ENCODE peak calls at places on chromosomes 11 and 22, in nine cellular contexts. One of them, this sample, is unnamed.
A peak's percentile ranks its signal among the peaks of the same experiment; 100 is the strongest.

GRCh38 chr11:77819921-77820564 is 479 bp downstream of the RSF1 start:
- DNase-seq in WERI-Rb-1: peak; percentile 64
- DNase-seq in kidney epithelial cell: no peak
- DNase-seq in osteoblast: peak; percentile 48
- DNase-seq in HFF-Myc: no peak
- DNase-seq in HCT116: no peak
- DNase-seq in AG09309: no peak
- DNase-seq in body of pancreas: peak; percentile 29
- DNase-seq in HFFc6: no peak
- DNase-seq in this sample: peak; percentile 60

GRCh38 chr11:13054278-13054677 is 45.2 kb downstream of the RASSF10 start:
- DNase-seq in osteoblast: peak; percentile 37
- DNase-seq in WERI-Rb-1: no peak
- DNase-seq in body of pancreas: no peak
- DNase-seq in AG09309: no peak
- DNase-seq in HCT116: no peak
- DNase-seq in HFFc6: no peak
- DNase-seq in HFF-Myc: no peak
- DNase-seq in kidney epithelial cell: no peak
- DNase-seq in this sample: no peak

GRCh38 chr11:112880454-112880853 is 80.8 kb upstream of the NCAM1 start:
- DNase-seq in HFF-Myc: no peak
- DNase-seq in body of pancreas: no peak
- DNase-seq in WERI-Rb-1: no peak
- DNase-seq in AG09309: no peak
- DNase-seq in kidney epithelial cell: no peak
- DNase-seq in HCT116: no peak
- DNase-seq in HFFc6: no peak
- DNase-seq in osteoblast: peak; percentile 56
- DNase-seq in this sample: no peak

GRCh38 chr11:69841859-69842698 is 22.9 kb upstream of the FGF3 start:
- DNase-seq in AG09309: no peak
- DNase-seq in WERI-Rb-1: no peak
- DNase-seq in HCT116: peak; percentile 49
- DNase-seq in HFF-Myc: no peak
- DNase-seq in HFFc6: no peak
- DNase-seq in osteoblast: peak; percentile 10
- DNase-seq in kidney epithelial cell: no peak
- DNase-seq in body of pancreas: no peak
- DNase-seq in this sample: peak; percentile 57

GRCh38 chr11:35390737-35391682 is 28.3 kb downstream of the SLC1A2 start:
- DNase-seq in WERI-Rb-1: no peak
- DNase-seq in AG09309: no peak
- DNase-seq in body of pancreas: peak; percentile 72
- DNase-seq in HFF-Myc: no peak
- DNase-seq in kidney epithelial cell: no peak
- DNase-seq in HFFc6: peak; percentile 80
- DNase-seq in osteoblast: no peak
- DNase-seq in HCT116: no peak
- DNase-seq in this sample: peak; percentile 44

GRCh38 chr11:11149671-11150459 is 203.2 kb downstream of the CSNK2A3 start:
- DNase-seq in HCT116: no peak
- DNase-seq in body of pancreas: no peak
- DNase-seq in HFF-Myc: no peak
- DNase-seq in WERI-Rb-1: no peak
- DNase-seq in osteoblast: peak; percentile 49
- DNase-seq in AG09309: no peak
- DNase-seq in kidney epithelial cell: no peak
- DNase-seq in HFFc6: no peak
- DNase-seq in this sample: no peak

GRCh38 chr22:19822301-19823117 is 32.2 kb downstream of the GNB1L start:
- DNase-seq in HFF-Myc: no peak
- DNase-seq in HCT116: no peak
- DNase-seq in kidney epithelial cell: no peak
- DNase-seq in WERI-Rb-1: no peak
- DNase-seq in HFFc6: no peak
- DNase-seq in AG09309: no peak
- DNase-seq in osteoblast: no peak
- DNase-seq in body of pancreas: peak; percentile 7
- DNase-seq in this sample: no peak

GRCh38 chr11:82988936-82989627 is 82.6 kb downstream of the RAB30 start:
- DNase-seq in HFFc6: no peak
- DNase-seq in kidney epithelial cell: no peak
- DNase-seq in HFF-Myc: no peak
- DNase-seq in AG09309: no peak
- DNase-seq in HCT116: no peak
- DNase-seq in body of pancreas: no peak
- DNase-seq in WERI-Rb-1: no peak
- DNase-seq in osteoblast: no peak
- DNase-seq in this sample: no peak

GRCh38 chr11:65096926-65097325 is 912 bp downstream of the VPS51 start:
- DNase-seq in body of pancreas: no peak
- DNase-seq in HCT116: no peak
- DNase-seq in HFF-Myc: no peak
- DNase-seq in HFFc6: no peak
- DNase-seq in kidney epithelial cell: no peak
- DNase-seq in WERI-Rb-1: no peak
- DNase-seq in osteoblast: peak; percentile 58
- DNase-seq in AG09309: no peak
- DNase-seq in this sample: no peak

GRCh38 chr11:65100674-65101350 is 4.8 kb downstream of the VPS51 start:
- DNase-seq in HCT116: no peak
- DNase-seq in osteoblast: no peak
- DNase-seq in HFF-Myc: no peak
- DNase-seq in kidney epithelial cell: no peak
- DNase-seq in body of pancreas: no peak
- DNase-seq in AG09309: no peak
- DNase-seq in HFFc6: no peak
- DNase-seq in WERI-Rb-1: no peak
- DNase-seq in this sample: no peak

GRCh38 chr11:65090628-65091027 is 5.4 kb upstream of the VPS51 start:
- DNase-seq in body of pancreas: no peak
- DNase-seq in kidney epithelial cell: no peak
- DNase-seq in HCT116: no peak
- DNase-seq in AG09309: no peak
- DNase-seq in HFFc6: no peak
- DNase-seq in WERI-Rb-1: no peak
- DNase-seq in osteoblast: peak; percentile 30
- DNase-seq in HFF-Myc: no peak
- DNase-seq in this sample: no peak

GRCh38 chr11:65095427-65095826 is 587 bp upstream of the VPS51 start:
- DNase-seq in osteoblast: no peak
- DNase-seq in HCT116: no peak
- DNase-seq in HFF-Myc: no peak
- DNase-seq in kidney epithelial cell: no peak
- DNase-seq in body of pancreas: no peak
- DNase-seq in AG09309: no peak
- DNase-seq in HFFc6: no peak
- DNase-seq in WERI-Rb-1: no peak
- DNase-seq in this sample: no peak

DNA sequence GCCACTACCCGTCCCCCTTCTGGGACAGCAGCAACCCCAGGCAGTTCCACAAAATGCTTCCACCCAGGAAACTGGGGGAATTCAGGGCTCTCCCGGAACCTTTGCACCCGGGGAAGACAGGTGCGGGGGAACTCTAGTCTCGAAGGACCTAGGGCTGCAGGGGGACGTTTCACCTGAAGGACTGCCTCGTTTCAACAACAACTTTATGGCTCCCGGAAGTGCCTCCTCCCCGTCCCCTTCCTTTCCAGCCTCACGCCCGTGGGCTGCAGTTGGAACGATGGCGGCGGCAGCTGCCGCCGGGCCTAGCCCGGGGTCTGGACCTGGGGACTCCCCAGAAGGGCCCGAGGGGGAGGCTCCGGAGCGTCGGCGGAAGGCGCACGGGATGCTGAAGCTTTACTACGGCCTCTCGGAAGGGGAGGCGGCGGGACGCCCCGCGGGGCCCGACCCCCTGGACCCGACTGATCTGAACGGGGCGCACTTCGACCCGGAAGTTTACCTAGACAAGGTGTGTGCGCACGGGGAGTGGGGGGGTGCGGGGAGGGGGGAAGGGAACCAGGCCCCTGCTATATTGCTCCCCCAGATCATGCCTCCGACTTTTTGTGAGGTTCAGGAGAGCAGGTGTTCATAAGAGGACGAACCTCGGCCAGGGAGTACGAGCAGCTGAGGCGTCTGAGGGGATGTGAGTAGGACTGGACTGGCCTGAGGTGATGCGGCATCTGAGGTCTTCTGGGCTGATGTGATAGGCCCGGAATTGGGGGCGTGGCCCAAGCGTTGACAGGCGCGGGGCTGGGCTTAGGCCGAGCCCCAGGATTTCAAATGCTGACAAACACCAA is at the start of gene VPS51:
- DNase-seq in HCT116: peak; percentile 88
- DNase-seq in kidney epithelial cell: no peak
- DNase-seq in osteoblast: peak; percentile 97
- DNase-seq in body of pancreas: peak; percentile 94
- DNase-seq in HFF-Myc: peak; percentile 71
- DNase-seq in WERI-Rb-1: peak; percentile 90
- DNase-seq in AG09309: peak; percentile 73
- DNase-seq in HFFc6: peak; percentile 82
- DNase-seq in this sample: peak; percentile 94
- TF ChIP-seq CTCF in HCT116: no peak
- TF ChIP-seq CTCF in kidney epithelial cell: no peak
- TF ChIP-seq CTCF in osteoblast: no peak
- TF ChIP-seq CTCF in body of pancreas: peak; percentile 17
- TF ChIP-seq CTCF in HFF-Myc: no peak
- TF ChIP-seq CTCF in WERI-Rb-1: no peak
- TF ChIP-seq CTCF in AG09309: no peak
- TF ChIP-seq CTCF in HFFc6: no peak
- TF ChIP-seq CTCF in this sample: no peak

DNA sequence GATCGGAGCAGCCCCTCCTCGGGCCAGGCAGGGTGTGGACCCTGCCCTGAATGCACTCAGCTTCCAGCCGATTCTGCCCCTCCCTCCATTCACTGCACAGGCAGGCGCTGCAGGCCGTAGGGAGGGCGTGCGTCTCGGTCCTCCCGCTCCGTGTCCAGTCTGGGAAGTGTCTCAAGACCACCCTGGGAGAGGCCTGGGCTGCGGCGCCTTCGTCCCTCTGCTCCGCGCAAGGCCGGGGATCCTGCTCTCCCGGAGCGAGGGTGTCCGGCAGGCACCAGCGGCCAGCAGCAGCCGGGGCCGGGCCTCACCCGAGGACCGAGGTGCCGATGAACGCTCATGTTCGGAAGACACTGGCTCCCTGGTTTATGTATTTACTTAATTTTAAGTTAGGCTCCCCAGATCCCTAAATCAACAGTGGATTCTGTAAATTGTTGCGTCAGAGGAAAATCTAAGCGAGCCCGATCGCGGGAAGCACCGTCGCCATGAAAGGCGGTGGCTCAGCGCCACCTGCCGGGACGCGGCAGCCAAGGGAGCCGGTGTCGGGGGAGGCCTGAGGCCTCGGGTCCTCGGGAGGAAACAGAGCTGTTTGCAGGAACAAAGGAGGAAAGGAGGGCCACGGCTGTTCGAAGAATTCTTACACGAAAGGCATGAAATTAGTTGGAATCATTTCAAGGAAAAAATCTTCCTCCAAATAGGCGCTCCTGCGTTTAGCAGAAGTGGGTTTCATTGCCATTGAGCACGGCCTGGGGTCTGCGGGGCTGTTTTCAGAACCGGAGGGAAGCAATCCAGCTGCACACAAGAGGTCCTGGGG is 195.3 kb downstream of the BRD1 start:
- DNase-seq in AG09309: no peak
- DNase-seq in WERI-Rb-1: peak; percentile 80
- DNase-seq in body of pancreas: peak; percentile 60
- DNase-seq in HFFc6: no peak
- DNase-seq in HFF-Myc: no peak
- DNase-seq in osteoblast: peak; percentile 98
- DNase-seq in kidney epithelial cell: no peak
- DNase-seq in HCT116: peak; percentile 7
- DNase-seq in this sample: peak; percentile 64
- TF ChIP-seq CTCF in AG09309: peak; percentile 80
- TF ChIP-seq CTCF in WERI-Rb-1: peak; percentile 87
- TF ChIP-seq CTCF in body of pancreas: peak; percentile 72
- TF ChIP-seq CTCF in HFFc6: peak; percentile 62
- TF ChIP-seq CTCF in HFF-Myc: peak; percentile 66
- TF ChIP-seq CTCF in osteoblast: peak; percentile 61
- TF ChIP-seq CTCF in kidney epithelial cell: peak; percentile 94
- TF ChIP-seq CTCF in HCT116: peak; percentile 71
- TF ChIP-seq CTCF in this sample: peak; percentile 29

GRCh38 chr22:31106001-31106571 is 1.3 kb downstream of the SELENOM start:
- DNase-seq in osteoblast: peak; percentile 86
- DNase-seq in body of pancreas: no peak
- DNase-seq in AG09309: no peak
- DNase-seq in HFFc6: peak; percentile 40
- DNase-seq in kidney epithelial cell: no peak
- DNase-seq in WERI-Rb-1: no peak
- DNase-seq in HFF-Myc: no peak
- DNase-seq in HCT116: no peak
- DNase-seq in this sample: no peak
- TF ChIP-seq CTCF in osteoblast: peak; percentile 30
- TF ChIP-seq CTCF in body of pancreas: no peak
- TF ChIP-seq CTCF in AG09309: peak; percentile 41
- TF ChIP-seq CTCF in HFFc6: peak; percentile 57
- TF ChIP-seq CTCF in kidney epithelial cell: no peak
- TF ChIP-seq CTCF in WERI-Rb-1: no peak
- TF ChIP-seq CTCF in HFF-Myc: no peak
- TF ChIP-seq CTCF in HCT116: no peak
- TF ChIP-seq CTCF in this sample: no peak

GRCh38 chr11:116172156-116172555 is 600.6 kb downstream of the BUD13 start:
- DNase-seq in HCT116: no peak
- DNase-seq in WERI-Rb-1: no peak
- DNase-seq in AG09309: no peak
- DNase-seq in kidney epithelial cell: no peak
- DNase-seq in HFF-Myc: no peak
- DNase-seq in HFFc6: no peak
- DNase-seq in osteoblast: no peak
- DNase-seq in body of pancreas: no peak
- DNase-seq in this sample: no peak

GRCh38 chr11:116171271-116172140 is 601.3 kb downstream of the BUD13 start:
- DNase-seq in AG09309: no peak
- DNase-seq in osteoblast: no peak
- DNase-seq in kidney epithelial cell: no peak
- DNase-seq in WERI-Rb-1: no peak
- DNase-seq in body of pancreas: no peak
- DNase-seq in HFFc6: no peak
- DNase-seq in HFF-Myc: no peak
- DNase-seq in HCT116: no peak
- DNase-seq in this sample: no peak

GRCh38 chr11:116168459-116168787 is 604.4 kb downstream of the BUD13 start:
- DNase-seq in AG09309: no peak
- DNase-seq in WERI-Rb-1: no peak
- DNase-seq in HFFc6: no peak
- DNase-seq in osteoblast: no peak
- DNase-seq in body of pancreas: no peak
- DNase-seq in HCT116: no peak
- DNase-seq in kidney epithelial cell: no peak
- DNase-seq in HFF-Myc: no peak
- DNase-seq in this sample: no peak

GRCh38 chr11:116169776-116170175 is 603.0 kb downstream of the BUD13 start:
- DNase-seq in osteoblast: no peak
- DNase-seq in HCT116: no peak
- DNase-seq in AG09309: no peak
- DNase-seq in WERI-Rb-1: no peak
- DNase-seq in HFFc6: no peak
- DNase-seq in body of pancreas: no peak
- DNase-seq in kidney epithelial cell: no peak
- DNase-seq in HFF-Myc: no peak
- DNase-seq in this sample: no peak

DNA sequence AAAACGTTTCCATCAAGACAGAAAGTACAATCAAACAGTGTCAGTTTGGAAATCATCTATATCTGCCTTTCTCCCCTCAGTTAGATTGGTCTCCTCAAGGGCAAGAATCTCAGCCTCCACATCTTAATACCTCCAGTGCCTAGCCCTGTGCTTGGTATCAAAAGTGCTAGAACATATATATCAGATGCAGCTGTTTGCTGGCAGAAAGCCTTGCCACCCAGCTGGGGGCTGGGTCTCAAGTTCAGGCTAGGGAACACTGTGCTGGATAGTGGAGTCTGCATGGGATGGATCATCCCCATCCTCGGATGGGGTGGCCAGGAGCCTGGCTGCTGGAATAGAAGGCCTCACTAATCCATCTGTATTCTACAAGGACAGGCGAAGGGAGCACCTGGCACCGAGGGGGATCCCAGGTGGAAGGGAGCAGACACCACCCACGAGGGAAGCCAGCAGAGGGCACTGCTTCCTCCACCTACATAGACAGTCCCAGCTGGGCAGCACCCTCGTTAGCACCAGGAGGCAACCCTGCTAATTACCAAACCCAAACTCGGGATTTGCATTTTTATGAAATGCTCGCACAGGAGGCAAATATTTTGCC is 602.2 kb downstream of the BUD13 start:
- DNase-seq in HFFc6: no peak
- DNase-seq in osteoblast: no peak
- DNase-seq in kidney epithelial cell: no peak
- DNase-seq in HCT116: no peak
- DNase-seq in body of pancreas: no peak
- DNase-seq in WERI-Rb-1: peak; percentile 74
- DNase-seq in HFF-Myc: no peak
- DNase-seq in AG09309: no peak
- DNase-seq in this sample: no peak
- TF ChIP-seq CTCF in HFFc6: no peak
- TF ChIP-seq CTCF in osteoblast: no peak
- TF ChIP-seq CTCF in kidney epithelial cell: peak; percentile 61
- TF ChIP-seq CTCF in HCT116: peak; percentile 39
- TF ChIP-seq CTCF in body of pancreas: peak; percentile 8
- TF ChIP-seq CTCF in WERI-Rb-1: peak; percentile 89
- TF ChIP-seq CTCF in HFF-Myc: no peak
- TF ChIP-seq CTCF in AG09309: no peak
- TF ChIP-seq CTCF in this sample: no peak

This sample was measured in GM13976.